ENCODE peak calls at places on chromosome 20, in four cellular contexts. One of them, this sample, is unnamed.

GRCh38 chr20:13025181-13025580 is 16.4 kb downstream of the SPTLC3 start:
- DNase-seq in progenitor cell of endocrine pancreas: no peak
- DNase-seq in cardiac muscle cell: no peak
- DNase-seq in astrocyte of the spinal cord: no peak
- DNase-seq in this sample: no peak

GRCh38 chr20:32870985-32871384 is 12.3 kb downstream of the EFCAB8 start:
- DNase-seq in cardiac muscle cell: no peak
- DNase-seq in astrocyte of the spinal cord: no peak
- DNase-seq in progenitor cell of endocrine pancreas: no peak
- DNase-seq in this sample: no peak

GRCh38 chr20:63215101-63216040 is 560 bp downstream of the YTHDF1 start:
- DNase-seq in astrocyte of the spinal cord: peak
- DNase-seq in cardiac muscle cell: peak
- DNase-seq in progenitor cell of endocrine pancreas: peak
- DNase-seq in this sample: no peak

GRCh38 chr20:60206259-60206658 is 248.0 kb downstream of the CDH26 start:
- DNase-seq in cardiac muscle cell: peak
- DNase-seq in progenitor cell of endocrine pancreas: no peak
- DNase-seq in astrocyte of the spinal cord: peak
- DNase-seq in this sample: no peak

GRCh38 chr20:30489604-30490003 is 767.9 kb upstream of the DEFB115 start:
- DNase-seq in progenitor cell of endocrine pancreas: no peak
- DNase-seq in astrocyte of the spinal cord: no peak
- DNase-seq in cardiac muscle cell: peak
- DNase-seq in this sample: no peak

GRCh38 chr20:50873518-50873959 is 57.7 kb downstream of the ADNP start:
- DNase-seq in progenitor cell of endocrine pancreas: no peak
- DNase-seq in cardiac muscle cell: no peak
- DNase-seq in astrocyte of the spinal cord: no peak
- DNase-seq in this sample: no peak

GRCh38 chr20:33291830-33292355 is 8.9 kb downstream of the BPIFB1 start:
- DNase-seq in progenitor cell of endocrine pancreas: peak
- DNase-seq in astrocyte of the spinal cord: no peak
- DNase-seq in cardiac muscle cell: peak
- DNase-seq in this sample: peak

GRCh38 chr20:42639140-42639539 is 550.6 kb downstream of the PTPRT start:
- DNase-seq in astrocyte of the spinal cord: no peak
- DNase-seq in progenitor cell of endocrine pancreas: no peak
- DNase-seq in cardiac muscle cell: no peak
- DNase-seq in this sample: no peak

GRCh38 chr20:25061103-25061799 is 3.3 kb upstream of the ACSS1 start:
- DNase-seq in cardiac muscle cell: no peak
- DNase-seq in astrocyte of the spinal cord: no peak
- DNase-seq in progenitor cell of endocrine pancreas: no peak
- DNase-seq in this sample: no peak

GRCh38 chr20:25257756-25258462 is 10.0 kb downstream of the PYGB start:
- DNase-seq in astrocyte of the spinal cord: no peak
- DNase-seq in cardiac muscle cell: no peak
- DNase-seq in progenitor cell of endocrine pancreas: no peak
- DNase-seq in this sample: no peak

GRCh38 chr20:20860078-20860806 is 147.8 kb upstream of the RALGAPA2 start:
- DNase-seq in progenitor cell of endocrine pancreas: peak
- DNase-seq in astrocyte of the spinal cord: peak
- DNase-seq in cardiac muscle cell: peak
- DNase-seq in this sample: peak

GRCh38 chr20:42430059-42430458 is 759.6 kb downstream of the PTPRT start:
- DNase-seq in astrocyte of the spinal cord: no peak
- DNase-seq in cardiac muscle cell: no peak
- DNase-seq in progenitor cell of endocrine pancreas: no peak
- DNase-seq in this sample: no peak

GRCh38 chr20:58900292-58900931 is 47.9 kb downstream of the GNAS start:
- DNase-seq in progenitor cell of endocrine pancreas: no peak
- DNase-seq in cardiac muscle cell: no peak
- DNase-seq in astrocyte of the spinal cord: no peak
- DNase-seq in this sample: no peak

GRCh38 chr20:35510946-35511735 is 18.3 kb downstream of the C20orf173 start:
- DNase-seq in cardiac muscle cell: no peak
- DNase-seq in astrocyte of the spinal cord: no peak
- DNase-seq in progenitor cell of endocrine pancreas: no peak
- DNase-seq in this sample: no peak

GRCh38 chr20:35515341-35515740 is 14.1 kb downstream of the C20orf173 start:
- DNase-seq in astrocyte of the spinal cord: no peak
- DNase-seq in progenitor cell of endocrine pancreas: no peak
- DNase-seq in cardiac muscle cell: no peak
- DNase-seq in this sample: no peak

GRCh38 chr20:35508493-35509218 is 20.8 kb downstream of the C20orf173 start:
- DNase-seq in progenitor cell of endocrine pancreas: no peak
- DNase-seq in cardiac muscle cell: no peak
- DNase-seq in astrocyte of the spinal cord: no peak
- DNase-seq in this sample: no peak

GRCh38 chr20:35514371-35514960 is 15.0 kb downstream of the C20orf173 start:
- DNase-seq in cardiac muscle cell: no peak
- DNase-seq in astrocyte of the spinal cord: no peak
- DNase-seq in progenitor cell of endocrine pancreas: no peak
- DNase-seq in this sample: no peak

GRCh38 chr20:35511814-35512420 is 17.5 kb downstream of the C20orf173 start:
- DNase-seq in astrocyte of the spinal cord: peak
- DNase-seq in cardiac muscle cell: peak
- DNase-seq in progenitor cell of endocrine pancreas: no peak
- DNase-seq in this sample: peak
- TF ChIP-seq CTCF in astrocyte of the spinal cord: peak
- TF ChIP-seq CTCF in cardiac muscle cell: peak
- TF ChIP-seq CTCF in progenitor cell of endocrine pancreas: peak
- TF ChIP-seq CTCF in this sample: peak

GRCh38 chr20:34717230-34718095 is 13.3 kb downstream of the TP53INP2 start:
- DNase-seq in astrocyte of the spinal cord: no peak
- DNase-seq in cardiac muscle cell: no peak
- DNase-seq in progenitor cell of endocrine pancreas: no peak
- DNase-seq in this sample: no peak

GRCh38 chr20:34724172-34724571 is 20.0 kb downstream of the TP53INP2 start:
- DNase-seq in progenitor cell of endocrine pancreas: no peak
- DNase-seq in cardiac muscle cell: no peak
- DNase-seq in astrocyte of the spinal cord: no peak
- DNase-seq in this sample: no peak

GRCh38 chr20:34715384-34715783 is 11.2 kb downstream of the TP53INP2 start:
- DNase-seq in astrocyte of the spinal cord: no peak
- DNase-seq in cardiac muscle cell: no peak
- DNase-seq in progenitor cell of endocrine pancreas: no peak
- DNase-seq in this sample: no peak

GRCh38 chr20:34716921-34717229 is 12.7 kb downstream of the TP53INP2 start:
- DNase-seq in cardiac muscle cell: no peak
- DNase-seq in progenitor cell of endocrine pancreas: no peak
- DNase-seq in astrocyte of the spinal cord: no peak
- DNase-seq in this sample: no peak

DNA sequence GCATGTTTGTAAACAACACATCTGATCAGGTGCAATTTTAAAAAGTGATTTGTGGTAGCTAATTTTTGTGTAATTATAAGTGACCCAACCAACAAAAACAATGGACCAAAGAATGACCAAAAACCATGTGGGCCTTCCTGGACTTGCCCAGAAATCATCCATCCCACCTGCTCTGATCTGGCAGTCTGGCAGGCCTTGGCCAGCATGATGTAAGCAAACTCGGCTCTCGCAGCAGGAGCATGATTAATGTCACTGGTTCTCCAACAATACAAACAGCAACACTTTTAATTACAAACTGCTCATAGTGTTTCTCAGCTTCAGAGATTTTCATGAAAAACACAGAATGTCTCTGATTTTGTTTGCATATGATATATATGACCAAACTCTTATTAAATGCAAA is 16.1 kb downstream of the TP53INP2 start:
- DNase-seq in progenitor cell of endocrine pancreas: no peak
- DNase-seq in astrocyte of the spinal cord: no peak
- DNase-seq in cardiac muscle cell: no peak
- DNase-seq in this sample: no peak
- TF ChIP-seq CTCF in progenitor cell of endocrine pancreas: no peak
- TF ChIP-seq CTCF in astrocyte of the spinal cord: no peak
- TF ChIP-seq CTCF in cardiac muscle cell: no peak
- TF ChIP-seq CTCF in this sample: no peak

DNA sequence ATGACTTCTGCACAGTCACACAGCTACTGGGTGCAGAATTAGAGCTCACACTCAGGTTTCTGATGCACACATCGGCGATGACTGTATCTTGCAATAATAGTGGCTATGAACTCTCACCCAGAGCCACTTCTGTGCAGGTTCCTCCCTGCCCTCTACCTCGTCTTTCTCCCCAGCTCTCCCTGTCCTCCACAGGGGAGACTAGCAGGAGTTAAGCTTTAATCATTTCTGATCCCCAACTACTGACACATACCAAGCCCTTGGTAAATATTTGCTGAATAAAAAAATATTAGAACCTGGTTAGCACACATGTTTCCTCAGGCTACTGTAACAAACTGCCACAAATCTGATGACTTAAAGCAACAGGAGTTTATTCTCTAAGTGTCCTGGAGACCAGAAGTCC is 222.7 kb upstream of the FOXA2 start:
- DNase-seq in astrocyte of the spinal cord: no peak
- DNase-seq in progenitor cell of endocrine pancreas: no peak
- DNase-seq in cardiac muscle cell: no peak
- DNase-seq in this sample: no peak
- TF ChIP-seq CTCF in astrocyte of the spinal cord: no peak
- TF ChIP-seq CTCF in progenitor cell of endocrine pancreas: no peak
- TF ChIP-seq CTCF in cardiac muscle cell: no peak
- TF ChIP-seq CTCF in this sample: no peak

DNA sequence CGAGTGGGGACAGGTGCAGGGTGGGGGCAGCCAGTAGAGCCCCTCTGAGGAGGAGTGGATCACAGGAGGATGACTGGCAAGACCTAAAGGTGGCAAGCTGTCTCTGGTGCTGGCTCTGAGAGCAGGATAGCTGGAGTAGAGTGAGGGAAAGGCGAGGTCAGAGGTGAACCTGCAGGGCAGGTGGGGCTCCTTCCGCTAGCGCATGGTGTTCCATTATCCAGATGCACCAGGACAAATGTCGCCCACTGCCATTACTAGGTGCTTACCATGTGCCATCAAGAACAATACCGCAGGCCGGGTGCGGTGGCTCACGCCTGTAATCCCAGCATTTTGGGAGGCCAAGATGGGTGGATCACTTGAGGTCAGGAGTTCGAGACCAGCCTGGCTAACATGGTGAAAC is 18.3 kb upstream of the FAM110A start:
- DNase-seq in astrocyte of the spinal cord: no peak
- DNase-seq in progenitor cell of endocrine pancreas: no peak
- DNase-seq in cardiac muscle cell: no peak
- DNase-seq in this sample: no peak
- TF ChIP-seq CTCF in astrocyte of the spinal cord: no peak
- TF ChIP-seq CTCF in progenitor cell of endocrine pancreas: no peak
- TF ChIP-seq CTCF in cardiac muscle cell: no peak
- TF ChIP-seq CTCF in this sample: no peak

DNA sequence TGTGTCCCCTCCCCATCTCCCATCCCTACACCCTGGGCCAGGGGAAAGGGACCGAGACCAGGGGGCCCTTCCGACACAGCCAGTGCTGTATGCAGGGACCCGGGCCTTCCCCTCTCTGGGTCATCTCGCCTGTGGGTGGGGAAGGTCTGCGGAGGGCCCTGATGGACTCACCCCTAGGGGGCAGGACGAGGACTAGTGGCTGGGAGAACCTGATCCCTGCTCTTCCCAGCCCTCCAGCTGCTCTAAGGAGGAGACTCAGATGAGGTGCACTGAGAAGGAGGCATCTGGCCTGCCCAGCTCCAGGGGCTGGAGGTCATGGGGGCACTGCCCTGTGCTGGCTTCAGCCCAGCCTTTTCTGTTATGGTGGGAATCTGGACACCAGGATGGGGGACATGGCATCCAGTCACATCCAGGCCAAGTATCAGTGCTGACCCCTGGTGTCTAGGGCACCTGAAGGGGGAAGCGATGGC is 735 bp downstream of the MYL9 start:
- DNase-seq in cardiac muscle cell: peak
- DNase-seq in astrocyte of the spinal cord: no peak
- DNase-seq in progenitor cell of endocrine pancreas: peak
- DNase-seq in this sample: no peak
- TF ChIP-seq CTCF in cardiac muscle cell: peak
- TF ChIP-seq CTCF in astrocyte of the spinal cord: peak
- TF ChIP-seq CTCF in progenitor cell of endocrine pancreas: peak
- TF ChIP-seq CTCF in this sample: peak

GRCh38 chr20:23356203-23356602 is 5.6 kb downstream of the NXT1 start:
- DNase-seq in astrocyte of the spinal cord: no peak
- DNase-seq in cardiac muscle cell: no peak
- DNase-seq in progenitor cell of endocrine pancreas: no peak
- DNase-seq in this sample: no peak
- TF ChIP-seq CTCF in astrocyte of the spinal cord: no peak
- TF ChIP-seq CTCF in cardiac muscle cell: no peak
- TF ChIP-seq CTCF in progenitor cell of endocrine pancreas: no peak
- TF ChIP-seq CTCF in this sample: no peak

GRCh38 chr20:47950557-47951283 is 165.4 kb upstream of the SULF2 start:
- DNase-seq in cardiac muscle cell: no peak
- DNase-seq in progenitor cell of endocrine pancreas: no peak
- DNase-seq in astrocyte of the spinal cord: no peak
- DNase-seq in this sample: no peak

GRCh38 chr20:47949230-47949629 is 163.9 kb upstream of the SULF2 start:
- DNase-seq in astrocyte of the spinal cord: no peak
- DNase-seq in cardiac muscle cell: no peak
- DNase-seq in progenitor cell of endocrine pancreas: no peak
- DNase-seq in this sample: no peak

GRCh38 chr20:47952165-47952564 is 166.9 kb upstream of the SULF2 start:
- DNase-seq in progenitor cell of endocrine pancreas: no peak
- DNase-seq in astrocyte of the spinal cord: no peak
- DNase-seq in cardiac muscle cell: no peak
- DNase-seq in this sample: no peak

GRCh38 chr20:47951521-47951951 is 166.3 kb upstream of the SULF2 start:
- DNase-seq in progenitor cell of endocrine pancreas: no peak
- DNase-seq in cardiac muscle cell: no peak
- DNase-seq in astrocyte of the spinal cord: no peak
- DNase-seq in this sample: no peak

GRCh38 chr20:47950103-47950502 is 164.8 kb upstream of the SULF2 start:
- DNase-seq in progenitor cell of endocrine pancreas: no peak
- DNase-seq in astrocyte of the spinal cord: no peak
- DNase-seq in cardiac muscle cell: peak
- DNase-seq in this sample: no peak
- TF ChIP-seq CTCF in progenitor cell of endocrine pancreas: no peak
- TF ChIP-seq CTCF in astrocyte of the spinal cord: no peak
- TF ChIP-seq CTCF in cardiac muscle cell: peak
- TF ChIP-seq CTCF in this sample: no peak